ENCODE peak calls at places on chromosomes 12 and 14, in six cellular contexts. V, K, A, R, X and Y are unnamed samples. For H3K4me1 and H3K9me3, the result is how much of the 10 kb centered on the place peaks cover.

GRCh38 chr14:81523616-81524015 is 10.0 kb downstream of the SEL1L start:
- DNase-seq in R (no peak), V (no peak), A (no peak), K (no peak), X (no peak), Y (no peak)

GRCh38 chr14:105119410-105120025 is 49.1 kb downstream of the JAG2 start:
- DNase-seq in X (no peak), V (no peak), A (peak), R (no peak), K (no peak), Y (no peak)

GRCh38 chr14:59221558-59221957 is 33.1 kb downstream of the DAAM1 start:
- DNase-seq in K (no peak), A (no peak), R (no peak), X (no peak), V (peak), Y (no peak)

GRCh38 chr14:23052182-23052623 is 5.1 kb downstream of the CDH24 start:
- DNase-seq in V (peak), R (peak), K (peak), A (no peak), X (no peak), Y (peak)

GRCh38 chr12:55996201-55996714 is 818 bp upstream of the SUOX start:
- DNase-seq in X (peak), V (peak), R (no peak), A (no peak), K (peak), Y (no peak)

GRCh38 chr12:28177862-28178261 is 12.4 kb upstream of the CCDC91 start:
- DNase-seq in X (no peak), A (no peak), V (no peak), K (no peak), R (no peak), Y (no peak)

GRCh38 chr14:52741865-52742264 is 11.9 kb downstream of the STYX start:
- DNase-seq in K (no peak), V (no peak), A (no peak), X (no peak), R (no peak), Y (no peak)

GRCh38 chr14:83994020-83994419 is 1535.9 kb upstream of the FLRT2 start:
- DNase-seq in X (no peak), K (no peak), A (no peak), V (no peak), R (no peak), Y (no peak)

GRCh38 chr12:84922721-84923120 is 10.1 kb upstream of the SLC6A15 start:
- DNase-seq in K (no peak), X (no peak), V (peak), A (no peak), R (no peak), Y (no peak)

GRCh38 chr12:108446766-108447165 is 68.3 kb upstream of the FICD start:
- DNase-seq in R (no peak), K (no peak), V (peak), A (no peak), X (no peak), Y (no peak)

GRCh38 chr12:54431911-54432814 is 13.1 kb upstream of the ITGA5 start:
- DNase-seq in V (peak), X (no peak), K (no peak), R (peak), A (peak), Y (peak)

GRCh38 chr12:118979763-118980406 is 1.5 kb upstream of the SRRM4 start:
- DNase-seq in A (no peak), R (no peak), K (peak), X (peak), V (peak), Y (no peak)

GRCh38 chr12:124764451-124764850 is 99.2 kb downstream of the SCARB1 start:
- DNase-seq in A (no peak), K (peak), R (peak), V (peak), X (peak), Y (no peak)

GRCh38 chr12:89162704-89163261 is 189.5 kb downstream of the DUSP6 start:
- DNase-seq in X (peak), A (peak), K (no peak), R (no peak), V (peak), Y (peak)

GRCh38 chr14:23119362-23120327 is 590 bp upstream of the CEBPE start:
- DNase-seq in K (no peak), R (no peak), A (no peak), X (no peak), V (no peak), Y (no peak)

GRCh38 chr14:103292426-103293374 is 41.3 kb upstream of the EIF5 start:
- DNase-seq in A (no peak), R (peak), X (peak), V (peak), K (peak), Y (no peak)
- H3K27ac ChIP-seq in A (no peak), R (no peak), X (no peak), V (no peak), K (no peak), Y (no peak)

GRCh38 chr14:100282083-100282350 is 24.2 kb downstream of the SLC25A29 start:
- DNase-seq in X (no peak), R (no peak), A (no peak), V (no peak), K (no peak), Y (no peak)

GRCh38 chr14:100279563-100279962 is 26.7 kb downstream of the SLC25A29 start:
- DNase-seq in X (no peak), A (no peak), R (no peak), K (no peak), V (no peak), Y (no peak)

GRCh38 chr14:100278702-100279101 is 27.5 kb downstream of the SLC25A29 start:
- DNase-seq in K (no peak), X (peak), R (no peak), A (no peak), V (peak), Y (no peak)

GRCh38 chr14:100281286-100282082 is 24.8 kb downstream of the SLC25A29 start:
- DNase-seq in K (no peak), X (no peak), V (peak), R (peak), A (no peak), Y (no peak)

DNA sequence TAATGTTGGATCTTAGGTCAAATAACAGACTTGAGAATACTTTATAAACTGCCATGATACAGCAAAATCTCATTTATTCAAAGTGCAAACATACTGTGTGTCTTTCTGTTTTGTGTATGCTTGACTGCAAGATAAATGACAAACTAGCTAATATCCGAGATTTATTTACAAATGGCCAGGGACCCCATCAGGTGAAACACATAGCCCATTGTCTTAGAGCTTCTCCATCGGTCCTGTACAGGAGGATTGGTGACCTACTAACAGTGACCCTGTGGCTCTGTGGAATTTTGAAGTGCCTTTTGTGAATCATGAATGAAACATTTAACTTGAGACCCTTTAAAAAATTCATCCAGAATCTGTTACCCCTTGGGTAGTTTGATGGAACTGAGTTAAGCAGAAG is 27.1 kb downstream of the SLC25A29 start:
- DNase-seq in X (no peak), R (no peak), A (no peak), V (no peak), K (no peak), Y (no peak)
- H3K4me1 ChIP-seq in X (under half), R (under half), A (under half), V (half or more), K (under half), Y (under half)

GRCh38 chr12:69000069-69000468 is 67.1 kb upstream of the CPM start:
- DNase-seq in X (no peak), V (no peak), R (no peak), A (no peak), K (no peak), Y (no peak)

GRCh38 chr12:69000540-69001243 is 67.7 kb upstream of the CPM start:
- DNase-seq in R (no peak), A (no peak), X (no peak), K (no peak), V (peak), Y (no peak)

GRCh38 chr12:69002969-69003368 is 70.0 kb upstream of the CPM start:
- DNase-seq in K (no peak), R (no peak), V (no peak), A (no peak), X (no peak), Y (no peak)

DNA sequence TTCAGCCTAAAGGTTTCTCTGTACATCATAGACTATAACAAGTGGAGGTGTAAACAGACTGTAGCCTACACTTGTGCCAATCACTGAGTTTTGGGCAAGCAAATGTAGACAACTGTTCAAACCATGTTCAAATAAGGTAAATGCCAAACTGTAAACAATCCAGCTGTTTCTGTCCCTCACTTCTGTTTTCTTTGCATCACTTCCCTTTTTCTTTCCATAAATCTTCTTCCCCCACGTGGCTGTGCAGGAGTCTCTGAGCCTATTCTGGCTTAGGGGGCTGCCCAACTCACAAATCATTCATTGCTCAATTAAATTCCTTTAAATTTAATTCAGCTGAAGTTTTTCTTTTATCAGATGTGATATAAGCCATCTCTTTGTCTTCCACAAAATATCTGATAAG is 65.1 kb upstream of the CPM start:
- DNase-seq in K (no peak), X (no peak), V (no peak), A (no peak), R (no peak), Y (no peak)
- H3K9me3 ChIP-seq in K (under half), X (under half), V (under half), A (under half), R (under half), Y (under half)

GRCh38 chr14:101961746-101962502 is 2.4 kb upstream of the DYNC1H1 start:
- DNase-seq in X (no peak), K (no peak), A (no peak), R (no peak), V (no peak), Y (no peak)
- H3K27ac ChIP-seq in X (no peak), K (no peak), A (no peak), R (no peak), V (no peak), Y (peak)

GRCh38 chr14:95507174-95507573 is 9.3 kb downstream of the SYNE3 start:
- DNase-seq in A (peak), K (no peak), R (peak), X (no peak), V (peak), Y (peak)
- H3K4me1 ChIP-seq in A (half or more), K (under half), R (under half), X (half or more), V (under half), Y (under half)

GRCh38 chr12:11836964-11837286 is 187.5 kb downstream of the ETV6 start:
- DNase-seq in V (no peak), X (no peak), A (no peak), R (no peak), K (no peak), Y (no peak)

GRCh38 chr12:11837318-11837934 is 188.0 kb downstream of the ETV6 start:
- DNase-seq in R (no peak), V (no peak), A (no peak), X (no peak), K (no peak), Y (no peak)

GRCh38 chr12:11840350-11840749 is 190.9 kb downstream of the ETV6 start:
- DNase-seq in X (no peak), A (no peak), R (no peak), V (no peak), K (no peak), Y (no peak)

GRCh38 chr12:11838403-11838802 is 188.9 kb downstream of the ETV6 start:
- DNase-seq in K (no peak), X (no peak), V (no peak), A (no peak), R (no peak), Y (no peak)

GRCh38 chr12:11839093-11839641 is 189.7 kb downstream of the ETV6 start:
- DNase-seq in R (no peak), V (no peak), K (no peak), X (no peak), A (no peak), Y (no peak)
- H3K9me3 ChIP-seq in R (under half), V (under half), K (under half), X (under half), A (under half), Y (under half)

DNA sequence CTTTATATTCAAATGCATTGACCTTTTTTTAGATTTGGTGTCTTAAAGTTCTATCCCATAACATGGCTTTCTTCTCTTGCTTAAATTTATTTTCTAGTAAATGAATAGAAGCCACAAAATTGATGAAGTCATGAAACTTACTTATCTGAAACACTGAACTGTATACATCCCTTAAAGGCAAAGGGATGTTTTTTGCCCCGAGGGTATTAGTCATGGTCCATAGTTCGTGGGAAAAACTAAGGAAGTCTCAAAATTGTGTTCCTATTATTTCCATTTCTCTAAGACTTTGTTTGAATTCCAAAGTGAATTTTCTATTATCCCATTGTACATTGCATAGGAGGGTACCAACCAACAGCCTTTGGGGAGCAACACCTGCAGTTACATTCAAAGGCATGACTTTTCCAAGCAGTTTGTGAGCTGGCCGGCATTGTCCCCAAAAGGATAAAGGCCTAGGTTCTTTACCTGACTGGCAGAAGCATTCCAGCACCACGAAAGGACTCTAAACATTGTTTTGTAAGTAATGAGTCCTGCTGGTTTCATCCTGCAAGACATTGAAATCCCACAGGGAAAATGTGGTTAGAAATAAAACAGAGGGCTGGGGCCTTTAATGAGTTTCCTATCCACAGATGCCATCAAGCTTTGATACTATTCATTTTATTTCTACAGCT is 473.5 kb downstream of the PRKD1 start:
- DNase-seq in K (no peak), R (no peak), V (no peak), X (no peak), A (no peak), Y (no peak)
- H3K27ac ChIP-seq in K (no peak), R (no peak), V (no peak), X (no peak), A (no peak), Y (no peak)